ENCODE peak calls at places on chromosome 13, in five cellular contexts. One of them, this sample, is unnamed.

GRCh38 chr13:50299546-50300249 is 284.5 kb downstream of the KCNRG start:
- DNase-seq in fibroblast of lung: peak
- DNase-seq in fibroblast of mammary gland: no peak
- DNase-seq in ovary: no peak
- DNase-seq in tibial nerve: no peak
- DNase-seq in this sample: peak

GRCh38 chr13:111602874-111603273 is 282.4 kb downstream of the TEX29 start:
- DNase-seq in tibial nerve: no peak
- DNase-seq in ovary: no peak
- DNase-seq in fibroblast of mammary gland: no peak
- DNase-seq in fibroblast of lung: no peak
- DNase-seq in this sample: no peak

GRCh38 chr13:29505950-29506349 is 89.5 kb downstream of the SLC7A1 start:
- DNase-seq in tibial nerve: no peak
- DNase-seq in fibroblast of lung: no peak
- DNase-seq in ovary: no peak
- DNase-seq in fibroblast of mammary gland: no peak
- DNase-seq in this sample: no peak

GRCh38 chr13:72536668-72537399 is 190.6 kb downstream of the MZT1 start:
- DNase-seq in tibial nerve: no peak
- DNase-seq in ovary: peak
- DNase-seq in fibroblast of lung: peak
- DNase-seq in fibroblast of mammary gland: no peak
- DNase-seq in this sample: peak

GRCh38 chr13:87172166-87172825 is 498.9 kb upstream of the SLITRK5 start:
- DNase-seq in ovary: no peak
- DNase-seq in fibroblast of mammary gland: no peak
- DNase-seq in fibroblast of lung: peak
- DNase-seq in tibial nerve: no peak
- DNase-seq in this sample: no peak

GRCh38 chr13:88926890-88927502 is 1255.8 kb downstream of the SLITRK5 start:
- DNase-seq in fibroblast of lung: no peak
- DNase-seq in ovary: no peak
- DNase-seq in fibroblast of mammary gland: no peak
- DNase-seq in tibial nerve: no peak
- DNase-seq in this sample: no peak

GRCh38 chr13:113724780-113725315 is 34.2 kb upstream of the TMEM255B start:
- DNase-seq in fibroblast of lung: peak
- DNase-seq in fibroblast of mammary gland: peak
- DNase-seq in tibial nerve: peak
- DNase-seq in ovary: peak
- DNase-seq in this sample: peak

GRCh38 chr13:79196366-79196765 is 209.7 kb downstream of the RBM26 start:
- DNase-seq in fibroblast of lung: no peak
- DNase-seq in tibial nerve: no peak
- DNase-seq in ovary: no peak
- DNase-seq in fibroblast of mammary gland: no peak
- DNase-seq in this sample: no peak

GRCh38 chr13:41107584-41108014 is 25.0 kb downstream of the KBTBD6 start:
- DNase-seq in fibroblast of lung: no peak
- DNase-seq in fibroblast of mammary gland: no peak
- DNase-seq in tibial nerve: no peak
- DNase-seq in ovary: no peak
- DNase-seq in this sample: no peak

GRCh38 chr13:37870895-37871550 is 1.5 kb upstream of the TRPC4 start:
- DNase-seq in fibroblast of lung: peak
- DNase-seq in tibial nerve: no peak
- DNase-seq in fibroblast of mammary gland: peak
- DNase-seq in ovary: no peak
- DNase-seq in this sample: peak

GRCh38 chr13:34391071-34391470 is 551.0 kb upstream of the NBEA start:
- DNase-seq in ovary: no peak
- DNase-seq in tibial nerve: no peak
- DNase-seq in fibroblast of lung: peak
- DNase-seq in fibroblast of mammary gland: peak
- DNase-seq in this sample: peak

GRCh38 chr13:98576963-98577822 is at the start of gene STK24:
- DNase-seq in fibroblast of mammary gland: peak
- DNase-seq in fibroblast of lung: peak
- DNase-seq in tibial nerve: no peak
- DNase-seq in ovary: peak
- DNase-seq in this sample: peak

GRCh38 chr13:113049521-113049941 is 56.1 kb upstream of the F7 start:
- DNase-seq in ovary: no peak
- DNase-seq in fibroblast of mammary gland: no peak
- DNase-seq in fibroblast of lung: no peak
- DNase-seq in tibial nerve: no peak
- DNase-seq in this sample: no peak

GRCh38 chr13:40440990-40441820 is 225.2 kb downstream of the FOXO1 start:
- DNase-seq in ovary: peak
- DNase-seq in fibroblast of mammary gland: peak
- DNase-seq in fibroblast of lung: peak
- DNase-seq in tibial nerve: peak
- DNase-seq in this sample: peak

GRCh38 chr13:109494955-109495354 is 291.4 kb downstream of the IRS2 start:
- DNase-seq in fibroblast of lung: peak
- DNase-seq in tibial nerve: no peak
- DNase-seq in ovary: no peak
- DNase-seq in fibroblast of mammary gland: peak
- DNase-seq in this sample: peak

GRCh38 chr13:67614013-67614412 is 383.9 kb upstream of the PCDH9 start:
- DNase-seq in fibroblast of lung: no peak
- DNase-seq in tibial nerve: no peak
- DNase-seq in ovary: no peak
- DNase-seq in fibroblast of mammary gland: no peak
- DNase-seq in this sample: no peak

GRCh38 chr13:110109910-110110309 is 197.0 kb downstream of the COL4A1 start:
- DNase-seq in fibroblast of mammary gland: peak
- DNase-seq in fibroblast of lung: peak
- DNase-seq in ovary: peak
- DNase-seq in tibial nerve: no peak
- DNase-seq in this sample: peak

GRCh38 chr13:112733661-112734379 is 44.0 kb downstream of the ATP11A start:
- DNase-seq in tibial nerve: no peak
- DNase-seq in ovary: no peak
- DNase-seq in fibroblast of lung: peak
- DNase-seq in fibroblast of mammary gland: no peak
- DNase-seq in this sample: no peak

GRCh38 chr13:113953561-113953960 is 20.3 kb downstream of the C13orf46 start:
- DNase-seq in ovary: no peak
- DNase-seq in fibroblast of lung: no peak
- DNase-seq in tibial nerve: no peak
- DNase-seq in fibroblast of mammary gland: no peak
- DNase-seq in this sample: no peak

GRCh38 chr13:25217023-25217909 is 45.2 kb upstream of the AMER2 start:
- DNase-seq in fibroblast of mammary gland: peak
- DNase-seq in fibroblast of lung: peak
- DNase-seq in ovary: no peak
- DNase-seq in tibial nerve: no peak
- DNase-seq in this sample: peak

GRCh38 chr13:98534821-98535220 is 42.1 kb downstream of the STK24 start:
- DNase-seq in fibroblast of lung: no peak
- DNase-seq in tibial nerve: no peak
- DNase-seq in fibroblast of mammary gland: no peak
- DNase-seq in ovary: no peak
- DNase-seq in this sample: no peak

GRCh38 chr13:49746111-49746510 is 46.4 kb downstream of the KPNA3 start:
- DNase-seq in fibroblast of mammary gland: no peak
- DNase-seq in ovary: no peak
- DNase-seq in tibial nerve: no peak
- DNase-seq in fibroblast of lung: no peak
- DNase-seq in this sample: no peak

GRCh38 chr13:68927387-68928026 is 1180.1 kb upstream of the ATXN8OS start:
- DNase-seq in ovary: no peak
- DNase-seq in fibroblast of mammary gland: peak
- DNase-seq in fibroblast of lung: peak
- DNase-seq in tibial nerve: no peak
- DNase-seq in this sample: peak

GRCh38 chr13:38223093-38223492 is 126.6 kb upstream of the UFM1 start:
- DNase-seq in ovary: no peak
- DNase-seq in fibroblast of lung: peak
- DNase-seq in fibroblast of mammary gland: peak
- DNase-seq in tibial nerve: no peak
- DNase-seq in this sample: peak

GRCh38 chr13:98289339-98289935 is 112.4 kb upstream of the RNF113B start:
- DNase-seq in fibroblast of lung: peak
- DNase-seq in ovary: no peak
- DNase-seq in fibroblast of mammary gland: no peak
- DNase-seq in tibial nerve: no peak
- DNase-seq in this sample: no peak

GRCh38 chr13:50587122-50587521 is 256.4 kb downstream of the DLEU7 start:
- DNase-seq in fibroblast of mammary gland: no peak
- DNase-seq in ovary: no peak
- DNase-seq in tibial nerve: no peak
- DNase-seq in fibroblast of lung: no peak
- DNase-seq in this sample: no peak

GRCh38 chr13:48578516-48579166 is 45.8 kb upstream of the RCBTB2 start:
- DNase-seq in fibroblast of lung: no peak
- DNase-seq in tibial nerve: no peak
- DNase-seq in ovary: no peak
- DNase-seq in fibroblast of mammary gland: no peak
- DNase-seq in this sample: no peak

GRCh38 chr13:52085416-52085815 is 43.5 kb downstream of the NEK5 start:
- DNase-seq in fibroblast of mammary gland: peak
- DNase-seq in tibial nerve: no peak
- DNase-seq in ovary: no peak
- DNase-seq in fibroblast of lung: peak
- DNase-seq in this sample: peak

DNA sequence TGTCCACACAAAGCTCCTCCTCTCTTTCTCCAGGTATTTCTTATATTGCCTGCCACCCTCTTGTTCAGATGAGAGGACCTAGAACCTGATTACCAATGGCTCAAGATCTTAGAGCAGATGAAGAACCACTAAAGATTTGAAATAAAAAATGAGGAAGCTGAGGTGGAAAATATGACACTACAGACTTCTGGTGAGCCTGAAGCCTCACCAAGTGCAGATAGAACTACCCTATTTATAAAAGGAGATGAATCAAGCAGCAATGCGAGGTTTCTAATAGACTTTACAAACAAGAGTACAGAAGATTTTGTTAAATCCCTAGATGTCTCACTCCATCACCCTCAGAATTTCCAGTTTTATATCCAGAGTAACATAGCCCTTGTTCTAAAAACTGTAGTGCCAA is 345.8 kb downstream of the TBC1D4 start:
- DNase-seq in fibroblast of lung: peak
- DNase-seq in ovary: no peak
- DNase-seq in tibial nerve: no peak
- DNase-seq in fibroblast of mammary gland: no peak
- DNase-seq in this sample: no peak
- H3K4me3 ChIP-seq in fibroblast of lung: no peak
- H3K4me3 ChIP-seq in ovary: no peak
- H3K4me3 ChIP-seq in tibial nerve: no peak
- H3K4me3 ChIP-seq in fibroblast of mammary gland: no peak
- H3K4me3 ChIP-seq in this sample: no peak

GRCh38 chr13:44407379-44407778 is 33.8 kb downstream of the SERP2 start:
- DNase-seq in ovary: no peak
- DNase-seq in fibroblast of lung: no peak
- DNase-seq in tibial nerve: no peak
- DNase-seq in fibroblast of mammary gland: no peak
- DNase-seq in this sample: no peak

GRCh38 chr13:44403720-44404063 is 30.1 kb downstream of the SERP2 start:
- DNase-seq in tibial nerve: no peak
- DNase-seq in fibroblast of mammary gland: no peak
- DNase-seq in ovary: no peak
- DNase-seq in fibroblast of lung: no peak
- DNase-seq in this sample: no peak

GRCh38 chr13:44402902-44403719 is 29.5 kb downstream of the SERP2 start:
- DNase-seq in tibial nerve: no peak
- DNase-seq in fibroblast of lung: no peak
- DNase-seq in fibroblast of mammary gland: no peak
- DNase-seq in ovary: no peak
- DNase-seq in this sample: no peak

GRCh38 chr13:44406617-44407016 is 33.0 kb downstream of the SERP2 start:
- DNase-seq in tibial nerve: no peak
- DNase-seq in fibroblast of mammary gland: no peak
- DNase-seq in fibroblast of lung: no peak
- DNase-seq in ovary: no peak
- DNase-seq in this sample: no peak

GRCh38 chr13:44404261-44405139 is 30.9 kb downstream of the SERP2 start:
- DNase-seq in fibroblast of mammary gland: no peak
- DNase-seq in ovary: no peak
- DNase-seq in tibial nerve: no peak
- DNase-seq in fibroblast of lung: no peak
- DNase-seq in this sample: no peak
- TF ChIP-seq CTCF in fibroblast of mammary gland: no peak
- TF ChIP-seq CTCF in ovary: no peak
- TF ChIP-seq CTCF in tibial nerve: no peak
- TF ChIP-seq CTCF in fibroblast of lung: no peak
- TF ChIP-seq CTCF in this sample: no peak

DNA sequence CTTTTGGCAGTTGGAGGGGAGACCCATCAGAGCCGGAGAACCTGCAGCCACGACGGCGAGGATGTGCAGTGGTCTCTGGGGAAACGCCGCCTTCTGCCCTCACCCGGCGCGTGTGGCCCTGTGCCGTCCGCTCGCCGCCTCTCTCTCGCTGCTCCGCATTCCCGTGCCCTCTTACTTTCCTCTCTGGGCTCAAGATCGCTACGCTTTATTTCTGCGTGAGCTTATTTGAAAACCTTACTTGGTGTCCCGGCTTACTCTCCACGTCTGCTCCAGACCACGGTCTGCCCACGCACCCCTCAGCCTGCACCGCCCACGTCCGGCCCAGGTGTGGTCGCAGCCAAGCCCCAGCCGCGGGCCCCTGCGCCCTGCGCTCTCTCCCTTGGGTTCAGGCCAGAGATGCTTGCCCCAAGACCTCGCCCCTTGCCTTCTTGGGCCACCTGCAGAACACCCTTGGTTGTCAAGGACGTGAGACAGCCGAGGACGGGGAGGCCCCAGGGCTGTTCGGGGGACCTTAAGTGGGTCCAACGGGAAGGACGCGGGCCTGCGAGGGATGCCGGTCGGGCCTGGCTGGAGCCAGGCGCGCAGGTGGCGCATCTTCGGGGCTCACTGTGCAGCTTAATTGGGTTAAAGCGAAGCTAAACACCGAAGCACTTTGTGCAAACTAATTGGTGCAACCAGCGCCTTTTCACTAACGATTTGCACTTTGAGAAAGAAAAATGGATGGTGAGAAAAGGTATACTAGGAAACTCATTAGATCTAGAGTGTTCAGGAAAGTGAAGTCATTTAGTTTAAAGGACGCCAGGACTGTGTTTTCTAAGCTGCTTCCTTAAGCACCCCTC is 2.1 kb upstream of the MAB21L1 start:
- DNase-seq in fibroblast of lung: no peak
- DNase-seq in ovary: no peak
- DNase-seq in tibial nerve: no peak
- DNase-seq in fibroblast of mammary gland: no peak
- DNase-seq in this sample: no peak
- H3K4me3 ChIP-seq in fibroblast of lung: no peak
- H3K4me3 ChIP-seq in ovary: no peak
- H3K4me3 ChIP-seq in tibial nerve: no peak
- H3K4me3 ChIP-seq in fibroblast of mammary gland: peak
- H3K4me3 ChIP-seq in this sample: no peak

DNA sequence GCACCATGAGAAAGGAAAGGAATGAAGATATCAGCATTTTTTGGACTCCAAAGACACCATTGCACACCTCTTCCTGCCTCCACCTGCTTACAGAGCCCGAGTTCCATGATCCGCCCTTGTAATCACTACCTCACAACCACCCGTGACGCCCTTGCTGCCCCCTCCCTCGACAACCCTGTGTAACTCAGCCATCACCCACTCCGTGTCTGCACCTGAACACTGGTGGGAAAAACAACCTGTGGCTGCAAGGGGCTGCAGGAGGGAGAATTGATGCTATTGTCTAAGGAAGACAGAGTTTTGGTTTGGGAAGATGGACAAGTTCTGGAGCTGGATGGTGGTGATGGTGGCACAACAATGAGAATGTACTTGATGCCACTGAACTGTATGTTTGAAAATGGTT is 27.0 kb downstream of the ZIC5 start:
- DNase-seq in fibroblast of lung: no peak
- DNase-seq in fibroblast of mammary gland: no peak
- DNase-seq in tibial nerve: no peak
- DNase-seq in ovary: no peak
- DNase-seq in this sample: no peak
- TF ChIP-seq CTCF in fibroblast of lung: no peak
- TF ChIP-seq CTCF in fibroblast of mammary gland: no peak
- TF ChIP-seq CTCF in tibial nerve: no peak
- TF ChIP-seq CTCF in ovary: no peak
- TF ChIP-seq CTCF in this sample: no peak